ENCODE peak calls at places on chromosomes 6 and 20, in seven cellular contexts. W is H9, X is H1, Z is neuronal stem cell, H is mesenchymal stem cell, Y is IMR-90, F is trophoblast cell. M is an unnamed sample.

GRCh38 chr6:63764318-63764916 is 128.8 kb downstream of the PHF3 start:
- DNase-seq in F (peak), Y (peak), X (no peak), W (no peak), Z (peak), H (peak), M (no peak)

GRCh38 chr20:1983311-1983710 is 10.5 kb downstream of the PDYN start:
- DNase-seq in H (no peak), X (no peak), W (no peak), F (no peak), Y (no peak), Z (no peak), M (no peak)

GRCh38 chr20:40689100-40689942 is at the start of gene MAFB:
- DNase-seq in F (peak), W (peak), X (peak), Y (peak), H (peak), Z (peak), M (peak)

GRCh38 chr20:10006461-10006860 is 28.3 kb upstream of the ANKEF1 start:
- DNase-seq in W (no peak), Y (no peak), H (no peak), X (no peak), Z (no peak), F (no peak), M (no peak)

GRCh38 chr20:44071057-44071456 is 115.9 kb downstream of the JPH2 start:
- DNase-seq in Z (no peak), Y (no peak), F (no peak), H (no peak), X (peak), W (no peak), M (no peak)

GRCh38 chr6:32973934-32974333 is 5.5 kb downstream of the BRD2 start:
- DNase-seq in W (no peak), H (peak), F (no peak), Z (no peak), Y (peak), X (no peak), M (no peak)

GRCh38 chr20:5410450-5410849 is 93.7 kb upstream of the PROKR2 start:
- DNase-seq in Y (no peak), H (no peak), W (no peak), X (no peak), F (no peak), Z (no peak), M (no peak)

GRCh38 chr6:56148488-56149190 is 98.7 kb downstream of the COL21A1 start:
- DNase-seq in F (no peak), W (no peak), X (no peak), Z (no peak), Y (peak), H (no peak), M (no peak)

GRCh38 chr6:4316867-4317400 is 181.6 kb upstream of the ECI2 start:
- DNase-seq in Z (no peak), Y (peak), F (peak), H (peak), X (no peak), W (no peak), M (peak)

GRCh38 chr20:45867129-45867810 is 9.9 kb downstream of the ZSWIM3 start:
- DNase-seq in H (no peak), X (no peak), Y (no peak), Z (no peak), W (no peak), F (no peak), M (no peak)

GRCh38 chr20:25486377-25486776 is 78.9 kb downstream of the GINS1 start:
- DNase-seq in W (no peak), X (no peak), H (no peak), Z (no peak), F (no peak), Y (peak), M (no peak)

GRCh38 chr6:68689910-68690309 is 54.8 kb downstream of the ADGRB3 start:
- DNase-seq in Z (no peak), Y (no peak), X (no peak), W (no peak), F (no peak), H (peak), M (no peak)

GRCh38 chr6:88143768-88144167 is 22.4 kb downstream of the CNR1 start:
- DNase-seq in W (no peak), X (no peak), Y (no peak), Z (no peak), H (no peak), F (no peak), M (no peak)

GRCh38 chr6:135251964-135252429 is 70.9 kb downstream of the MYB start:
- DNase-seq in W (no peak), X (no peak), Z (no peak), H (peak), Y (peak), F (no peak), M (no peak)

DNA sequence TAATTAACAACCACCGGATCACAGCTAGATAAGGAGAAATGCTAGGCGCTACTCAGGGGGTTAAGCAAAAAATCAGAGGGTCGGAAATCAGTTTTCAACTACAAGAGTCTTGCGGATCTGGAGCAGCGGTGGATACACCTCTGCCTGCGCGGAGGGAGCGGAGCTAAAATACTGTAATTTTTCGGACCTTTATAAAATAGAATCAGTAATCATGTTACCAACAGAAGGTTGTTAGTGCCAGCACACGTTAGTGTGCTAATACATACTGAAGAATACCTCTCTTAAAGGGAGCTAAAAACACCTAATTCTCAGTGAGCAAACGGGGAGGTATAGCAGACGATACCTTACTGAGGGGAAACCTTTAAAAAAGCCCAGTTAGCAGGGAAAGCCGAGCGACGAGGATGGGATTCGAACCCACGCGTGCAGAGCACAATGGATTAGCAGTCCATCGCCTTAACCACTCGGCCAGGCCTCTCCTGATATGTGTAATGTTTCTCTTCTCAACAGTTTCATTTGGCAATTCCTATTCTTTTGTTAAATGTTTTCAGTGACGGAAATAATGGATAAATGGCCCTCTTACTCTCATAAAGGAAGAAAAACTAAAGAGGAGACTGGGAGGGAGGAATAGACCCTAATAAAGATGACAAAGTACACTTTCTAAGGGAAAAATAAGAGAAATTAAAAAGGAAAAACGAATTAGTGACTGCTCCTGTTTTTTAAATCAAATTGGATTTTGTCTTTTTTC is 59.7 kb upstream of the BTN3A2 start:
- DNase-seq in H (peak), Y (peak), W (peak), F (peak), X (peak), Z (no peak), M (peak)
- H3K4me2 ChIP-seq in H (peak), Y (peak), W (peak), F (peak), X (peak), Z (peak), M (peak)

DNA sequence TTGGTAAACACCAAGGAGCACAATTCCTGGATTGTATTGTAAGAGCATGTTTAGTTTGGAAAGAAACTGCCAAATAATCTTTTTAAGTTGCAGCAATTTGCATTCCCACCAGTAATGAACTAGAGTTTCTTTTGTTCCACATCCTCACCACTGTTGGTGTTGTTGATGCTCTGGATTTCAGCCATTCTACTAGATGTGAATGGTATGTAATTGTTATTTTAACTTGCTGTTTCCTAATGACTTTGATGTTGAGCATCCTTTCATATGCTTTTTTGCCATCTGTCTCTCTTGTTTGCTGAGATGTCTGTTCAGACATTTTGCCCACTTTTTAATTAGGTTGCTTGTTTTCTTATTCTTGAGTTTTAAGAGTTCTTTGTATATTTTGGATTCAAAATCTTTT is 1654.1 kb downstream of the GRIK2 start:
- DNase-seq in Z (no peak), F (no peak), W (no peak), H (no peak), Y (no peak), X (no peak), M (peak)
- H3K4ac ChIP-seq in Z (no peak), F (no peak), W (no peak), H (no peak), Y (no peak), X (no peak), M (no peak)

DNA sequence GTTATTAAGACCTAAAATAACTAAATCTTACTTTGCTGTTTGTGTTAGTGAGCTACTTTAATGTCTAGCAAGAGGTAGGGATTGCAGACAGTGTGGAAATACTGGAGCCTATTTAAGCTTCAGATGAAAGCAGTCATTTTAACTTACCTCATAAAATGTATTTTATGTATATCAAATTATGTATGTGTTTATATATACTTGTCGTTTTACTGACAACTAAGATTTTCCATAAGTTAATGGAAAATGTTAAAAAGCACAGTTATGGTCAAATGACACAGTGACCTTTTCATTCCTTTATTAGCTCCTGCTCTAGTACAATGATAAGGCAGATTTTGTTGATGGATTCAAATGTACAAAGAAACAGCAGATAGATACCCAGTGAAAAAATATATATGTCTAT is 34.6 kb downstream of the QKI start:
- DNase-seq in W (no peak), F (no peak), H (peak), Z (no peak), X (no peak), Y (no peak), M (no peak)
- H3K4me2 ChIP-seq in W (no peak), F (no peak), H (no peak), Z (no peak), X (no peak), Y (no peak), M (no peak)

GRCh38 chr6:134080171-134080795 is 27.9 kb upstream of the SLC2A12 start:
- DNase-seq in H (no peak), F (no peak), X (no peak), W (no peak), Z (no peak), Y (no peak), M (peak)
- H3K4ac ChIP-seq in H (no peak), F (no peak), X (no peak), W (no peak), Z (no peak), Y (no peak), M (no peak)

GRCh38 chr6:107714104-107714503 is 110.0 kb downstream of the SCML4 start:
- DNase-seq in H (no peak), F (no peak), X (no peak), Y (no peak), W (no peak), Z (no peak), M (no peak)

GRCh38 chr6:107711412-107711811 is 112.7 kb downstream of the SCML4 start:
- DNase-seq in W (no peak), Z (no peak), H (peak), X (no peak), Y (peak), F (no peak), M (no peak)

GRCh38 chr6:107712523-107713213 is 111.4 kb downstream of the SCML4 start:
- DNase-seq in F (no peak), X (no peak), H (peak), W (no peak), Y (peak), Z (no peak), M (no peak)

GRCh38 chr6:107713214-107713962 is 110.7 kb downstream of the SCML4 start:
- DNase-seq in W (no peak), Z (no peak), X (no peak), H (no peak), Y (no peak), F (no peak), M (no peak)

DNA sequence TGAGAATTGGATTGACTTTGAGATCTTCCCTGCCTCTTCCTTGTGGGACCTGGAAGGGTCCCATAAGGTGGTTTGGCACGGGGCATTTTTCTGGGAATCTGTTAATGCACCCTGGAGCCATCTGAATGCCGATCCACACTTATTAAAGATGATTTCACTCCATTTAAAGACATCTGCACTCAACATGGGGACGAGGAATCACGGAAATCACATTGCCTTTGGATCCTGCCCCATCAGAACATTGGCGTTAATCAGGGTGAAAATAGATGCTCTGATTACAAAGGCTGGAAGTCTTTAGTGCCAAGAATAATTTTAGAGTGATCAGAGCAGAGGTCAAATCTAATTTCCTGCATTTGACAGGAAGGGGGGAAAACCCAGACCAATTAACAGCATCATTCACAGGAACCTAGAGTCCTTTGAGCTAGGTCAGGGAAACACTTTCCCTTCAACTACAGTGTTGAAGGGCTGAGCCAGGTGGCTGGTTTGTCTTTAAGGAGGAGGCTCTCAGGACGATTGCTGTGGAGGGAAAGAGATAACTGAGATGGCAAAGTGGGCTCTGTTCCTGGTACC is 112.1 kb downstream of the SCML4 start:
- DNase-seq in X (no peak), Z (no peak), H (no peak), Y (no peak), W (no peak), F (no peak), M (no peak)
- H3K4me2 ChIP-seq in X (no peak), Z (no peak), H (no peak), Y (peak), W (no peak), F (no peak), M (no peak)

GRCh38 chr20:59001449-59002171 is 5.4 kb downstream of the CTSZ start:
- DNase-seq in H (no peak), F (no peak), X (no peak), Y (no peak), W (no peak), Z (no peak), M (no peak)
- H3K4ac ChIP-seq in H (no peak), F (no peak), X (no peak), Y (no peak), W (no peak), Z (no peak), M (no peak)

M was measured in mesendoderm.